ENCODE peak calls at places on chromosomes 11 and 22, in four cellular contexts. K, V, Y and Q are unnamed samples. For H3K4me1, the result is how much of the 10 kb centered on the place peaks cover.

GRCh38 chr22:24460418-24461089 is 33.2 kb downstream of the ADORA2A start:
- DNase-seq in K (no peak), V (no peak), Y (no peak), Q (no peak)

GRCh38 chr11:104547996-104548661 is 350.1 kb downstream of the CASP12 start:
- DNase-seq in K (no peak), V (no peak), Y (no peak), Q (no peak)

GRCh38 chr11:8006349-8006977 is 19.3 kb downstream of the EIF3F start:
- DNase-seq in K (no peak), V (peak), Y (peak), Q (peak)

GRCh38 chr11:55942785-55943392 is 6.7 kb upstream of the OR5I1 start:
- DNase-seq in K (no peak), V (no peak), Y (peak), Q (no peak)

GRCh38 chr11:73271936-73272679 is at the start of gene P2RY6:
- DNase-seq in K (peak), V (no peak), Y (peak), Q (no peak)

GRCh38 chr11:67640021-67640757 is 626 bp upstream of the TBX10 start:
- DNase-seq in K (peak), V (peak), Y (peak), Q (no peak)

GRCh38 chr22:46797355-46797754 is 34.9 kb downstream of the TBC1D22A start:
- DNase-seq in K (no peak), V (no peak), Y (no peak), Q (no peak)

GRCh38 chr11:45328726-45329125 is 42.6 kb upstream of the SYT13 start:
- DNase-seq in K (no peak), V (no peak), Y (no peak), Q (peak)

GRCh38 chr11:77154381-77155081 is 26.5 kb downstream of the MYO7A start:
- DNase-seq in K (no peak), V (no peak), Y (no peak), Q (no peak)

GRCh38 chr11:116871248-116871647 is 33.8 kb upstream of the APOA1 start:
- DNase-seq in K (no peak), V (no peak), Y (no peak), Q (no peak)

GRCh38 chr22:39219071-39220050 is 25.4 kb downstream of the PDGFB start:
- DNase-seq in K (peak), V (peak), Y (no peak), Q (no peak)

GRCh38 chr11:75306529-75306928 is 44.9 kb downstream of the ARRB1 start:
- DNase-seq in K (no peak), V (no peak), Y (no peak), Q (no peak)

GRCh38 chr11:28793282-28793738 is 685.1 kb downstream of the METTL15 start:
- DNase-seq in K (no peak), V (peak), Y (no peak), Q (no peak)

GRCh38 chr11:69447786-69448185 is 33.7 kb upstream of the LINC01488 start:
- DNase-seq in K (no peak), V (no peak), Y (no peak), Q (no peak)

GRCh38 chr11:44680982-44681597 is 45.7 kb upstream of the TSPAN18 start:
- DNase-seq in K (peak), V (no peak), Y (no peak), Q (no peak)

GRCh38 chr11:64007629-64008282 is 21.5 kb downstream of the OTUB1 start:
- DNase-seq in K (peak), V (peak), Y (peak), Q (peak)

GRCh38 chr11:2964782-2965181 is 27.3 kb downstream of the NAP1L4 start:
- DNase-seq in K (no peak), V (no peak), Y (no peak), Q (no peak)

GRCh38 chr11:45688472-45689033 is 23.1 kb upstream of the CHST1 start:
- DNase-seq in K (no peak), V (no peak), Y (peak), Q (no peak)

GRCh38 chr11:208177-208916 is 839 bp downstream of the RIC8A start:
- DNase-seq in K (peak), V (peak), Y (peak), Q (peak)

GRCh38 chr22:36405671-36406070 is 17.9 kb upstream of the MYH9 start:
- DNase-seq in K (no peak), V (no peak), Y (no peak), Q (no peak)

GRCh38 chr11:30855383-30856006 is 269.3 kb upstream of the MPPED2 start:
- DNase-seq in K (no peak), V (no peak), Y (peak), Q (no peak)

GRCh38 chr11:45930951-45931563 is 8.6 kb downstream of the LARGE2 start:
- DNase-seq in K (no peak), V (no peak), Y (no peak), Q (no peak)

GRCh38 chr22:30413745-30414524 is 11.6 kb upstream of the MTFP1 start:
- DNase-seq in K (no peak), V (no peak), Y (no peak), Q (no peak)

GRCh38 chr11:103652013-103652412 is 384.4 kb upstream of the DDI1 start:
- DNase-seq in K (no peak), V (no peak), Y (no peak), Q (no peak)

GRCh38 chr11:134652586-134653255 is 240.7 kb upstream of the B3GAT1 start:
- DNase-seq in K (peak), V (peak), Y (no peak), Q (no peak)

GRCh38 chr11:47235163-47235562 is 13.5 kb downstream of the ACP2 start:
- DNase-seq in K (no peak), V (no peak), Y (peak), Q (no peak)

GRCh38 chr11:27018902-27019544 is 21.6 kb upstream of the BBOX1 start:
- DNase-seq in K (no peak), V (no peak), Y (no peak), Q (no peak)

GRCh38 chr22:17096095-17096494 is 11.3 kb downstream of the IL17RA start:
- DNase-seq in K (no peak), V (no peak), Y (no peak), Q (no peak)

GRCh38 chr22:17303840-17304779 is 65.2 kb upstream of the CECR2 start:
- DNase-seq in K (no peak), V (no peak), Y (no peak), Q (no peak)

GRCh38 chr11:120391297-120391696 is 55.1 kb downstream of the ARHGEF12 start:
- DNase-seq in K (no peak), V (no peak), Y (no peak), Q (no peak)

GRCh38 chr11:112748713-112749481 is 212.3 kb upstream of the NCAM1 start:
- DNase-seq in K (no peak), V (no peak), Y (peak), Q (no peak)

GRCh38 chr22:24410110-24410856 is 17.1 kb upstream of the ADORA2A start:
- DNase-seq in K (no peak), V (no peak), Y (peak), Q (no peak)

GRCh38 chr11:37511425-37511933 is 913.4 kb upstream of the RAG2 start:
- DNase-seq in K (no peak), V (no peak), Y (no peak), Q (no peak)

GRCh38 chr11:72736452-72737069 is 15.6 kb downstream of the ARAP1 start:
- DNase-seq in K (no peak), V (no peak), Y (no peak), Q (no peak)

GRCh38 chr22:16933274-16933923 is 74.6 kb downstream of the GAB4 start:
- DNase-seq in K (no peak), V (no peak), Y (no peak), Q (no peak)

GRCh38 chr11:61004841-61005240 is 33.4 kb downstream of the CD6 start:
- DNase-seq in K (no peak), V (no peak), Y (no peak), Q (no peak)

GRCh38 chr11:67614730-67615454 is 8.2 kb downstream of the NDUFV1 start:
- DNase-seq in K (no peak), V (no peak), Y (no peak), Q (no peak)

DNA sequence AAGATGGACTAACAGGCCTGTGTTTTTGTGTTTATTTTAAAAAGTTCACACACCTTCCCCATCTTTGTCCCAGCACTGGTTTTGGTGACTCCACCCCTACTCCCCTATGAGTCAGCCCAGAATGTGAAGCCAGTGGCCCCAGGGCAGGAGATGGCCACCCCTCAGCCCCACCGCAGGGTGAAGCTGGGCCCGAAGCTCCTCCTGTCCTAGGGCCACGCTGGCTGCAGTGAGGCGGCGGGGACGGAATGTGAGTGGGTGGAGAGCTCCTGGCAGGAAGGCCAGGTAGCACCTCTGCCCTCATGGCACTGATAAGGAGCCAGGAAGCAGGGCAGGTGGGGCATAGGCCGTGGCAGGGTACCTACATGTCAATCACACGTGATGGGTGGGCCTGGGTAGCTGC is 39.9 kb downstream of the SGSM3 start:
- DNase-seq in K (peak), V (no peak), Y (no peak), Q (no peak)
- TF ChIP-seq POLR2AphosphoS5 in K (no peak), V (peak), Y (no peak), Q (no peak)

DNA sequence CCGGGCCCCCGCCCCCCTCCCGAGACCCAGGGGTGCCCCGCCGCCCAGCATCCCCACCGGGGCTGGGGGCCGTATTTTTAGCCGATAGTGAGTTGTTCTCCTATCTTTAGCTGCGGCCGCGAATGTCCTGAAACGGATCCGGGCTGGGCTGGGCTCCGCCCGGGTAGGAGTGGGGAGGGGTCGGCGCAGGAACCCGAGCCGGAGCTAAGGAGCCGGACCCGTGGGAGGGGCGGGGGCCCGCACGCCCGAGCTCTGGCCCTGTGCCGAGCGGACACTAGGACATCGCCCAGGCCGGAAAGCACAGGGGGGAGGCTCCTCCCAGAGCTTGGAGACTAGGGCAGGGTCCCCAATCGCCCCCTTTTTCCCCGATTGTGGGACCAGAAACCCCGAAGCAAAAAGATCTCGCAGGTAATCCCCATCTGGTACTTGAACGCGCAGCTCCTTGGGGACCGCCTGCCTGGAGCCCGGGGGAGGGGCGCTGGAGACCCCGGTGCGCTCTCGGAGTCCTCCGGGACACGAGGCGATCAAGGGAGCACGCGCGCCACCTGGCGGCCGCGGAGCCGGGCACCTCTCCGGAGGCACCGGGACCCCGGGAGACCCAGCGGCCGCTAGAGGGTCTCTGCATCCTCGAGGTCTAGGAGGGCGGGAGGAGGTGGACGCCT is 669 bp downstream of the CDC42EP2 start:
- DNase-seq in K (peak), V (peak), Y (peak), Q (peak)
- H3K4me1 ChIP-seq in K (half or more), V (under half), Y (under half), Q (half or more)

GRCh38 chr11:74283580-74284180 is 27.8 kb downstream of the P4HA3 start:
- DNase-seq in K (no peak), V (no peak), Y (no peak), Q (no peak)

GRCh38 chr11:74282863-74283484 is 28.5 kb downstream of the P4HA3 start:
- DNase-seq in K (no peak), V (no peak), Y (no peak), Q (no peak)

GRCh38 chr11:74284466-74284865 is 27.0 kb downstream of the P4HA3 start:
- DNase-seq in K (no peak), V (no peak), Y (no peak), Q (no peak)

GRCh38 chr11:74288911-74289310 is 22.5 kb downstream of the P4HA3 start:
- DNase-seq in K (no peak), V (no peak), Y (no peak), Q (no peak)

DNA sequence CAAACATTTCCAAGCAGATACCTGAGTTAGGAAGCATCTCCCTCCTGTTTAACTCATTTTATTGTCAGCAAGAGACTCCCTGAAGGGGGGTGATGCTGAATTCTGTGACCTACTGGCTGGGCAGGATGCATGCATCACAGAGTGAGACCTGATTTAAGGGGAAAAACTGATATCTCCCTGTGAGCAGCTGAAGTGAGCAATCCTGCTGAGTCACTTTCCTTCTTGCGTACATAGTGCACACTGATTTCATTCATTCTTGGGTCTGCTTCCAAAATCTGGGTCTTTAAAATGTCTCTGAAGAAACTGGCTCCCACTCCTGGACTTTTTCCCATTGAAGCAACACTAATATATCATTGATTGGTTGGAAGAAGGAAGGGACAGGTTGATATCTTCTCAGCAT is 23.3 kb downstream of the P4HA3 start:
- DNase-seq in K (no peak), V (no peak), Y (no peak), Q (no peak)
- TF ChIP-seq POLR2AphosphoS5 in K (no peak), V (no peak), Y (no peak), Q (peak)

GRCh38 chr11:1484716-1485503 is 1.7 kb downstream of the MOB2 start:
- DNase-seq in K (no peak), V (no peak), Y (no peak), Q (no peak)
- H3K4me1 ChIP-seq in K (half or more), V (under half), Y (under half), Q (half or more)

GRCh38 chr11:35193767-35194166 is 54.8 kb downstream of the CD44 start:
- DNase-seq in K (no peak), V (no peak), Y (no peak), Q (peak)

GRCh38 chr11:35190804-35191348 is 51.9 kb downstream of the CD44 start:
- DNase-seq in K (no peak), V (no peak), Y (no peak), Q (no peak)

GRCh38 chr11:35187996-35188395 is 49.0 kb downstream of the CD44 start:
- DNase-seq in K (no peak), V (no peak), Y (no peak), Q (no peak)

GRCh38 chr11:35192347-35192746 is 53.4 kb downstream of the CD44 start:
- DNase-seq in K (no peak), V (no peak), Y (peak), Q (peak)
- TF ChIP-seq POLR2AphosphoS5 in K (no peak), V (no peak), Y (no peak), Q (peak)

GRCh38 chr22:20206709-20207215 is 55.9 kb upstream of the CCDC188 start:
- DNase-seq in K (no peak), V (no peak), Y (no peak), Q (no peak)

GRCh38 chr22:20204821-20205220 is 54.0 kb upstream of the CCDC188 start:
- DNase-seq in K (no peak), V (no peak), Y (no peak), Q (no peak)

GRCh38 chr22:20205464-20205963 is 54.7 kb upstream of the CCDC188 start:
- DNase-seq in K (no peak), V (no peak), Y (no peak), Q (no peak)

GRCh38 chr22:20207277-20208025 is 56.6 kb upstream of the CCDC188 start:
- DNase-seq in K (no peak), V (no peak), Y (no peak), Q (no peak)

GRCh38 chr22:20205964-20206708 is 55.3 kb upstream of the CCDC188 start:
- DNase-seq in K (no peak), V (no peak), Y (no peak), Q (no peak)
- H3K4me1 ChIP-seq in K (under half), V (under half), Y (under half), Q (half or more)

GRCh38 chr11:93623179-93623578 is 38.3 kb upstream of the CEP295 start:
- DNase-seq in K (no peak), V (peak), Y (no peak), Q (no peak)
- TF ChIP-seq POLR2AphosphoS5 in K (no peak), V (no peak), Y (no peak), Q (no peak)

DNA sequence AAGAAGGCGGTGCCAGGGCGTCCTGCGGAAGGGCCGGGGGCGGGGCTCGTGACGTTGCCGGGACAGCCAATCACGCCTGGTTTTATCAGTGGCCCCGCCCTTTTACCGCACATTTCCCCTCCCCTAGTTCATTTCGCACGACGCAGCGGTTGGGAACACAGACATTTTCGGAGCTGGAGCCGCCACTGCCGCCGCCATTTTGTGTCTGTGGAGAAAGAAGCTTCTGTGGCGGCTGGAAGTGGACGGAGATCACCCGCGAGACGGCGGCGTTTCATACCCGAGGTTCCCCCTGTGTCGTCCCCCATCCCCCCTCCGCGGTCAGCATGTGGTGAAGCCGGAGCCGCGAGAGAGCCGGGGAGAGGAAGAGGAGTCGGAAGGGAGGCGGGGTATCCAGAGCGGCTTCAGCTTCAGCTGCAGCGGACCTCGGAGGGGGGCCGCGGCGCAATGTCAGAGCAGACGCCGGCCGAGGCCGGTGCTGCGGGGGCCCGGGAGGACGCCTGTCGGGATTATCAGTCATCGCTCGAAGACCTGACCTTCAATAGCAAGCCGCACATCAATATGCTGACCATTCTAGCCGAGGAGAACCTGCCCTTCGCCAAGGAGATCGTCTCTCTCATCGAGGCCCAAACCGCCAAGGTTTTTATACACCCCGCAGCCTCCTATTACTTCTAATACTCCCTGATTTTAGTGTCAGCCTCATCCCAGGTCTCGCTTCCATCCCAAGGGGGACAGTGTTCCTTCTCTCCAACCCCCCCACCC is at the start of gene PCF11:
- DNase-seq in K (no peak), V (peak), Y (no peak), Q (no peak)
- H3K4me1 ChIP-seq in K (under half), V (under half), Y (under half), Q (under half)